ENCODE peak calls at places on chromosome 1, in six cellular contexts. M is dorsolateral prefrontal cortex, W is fibroblast of pulmonary artery, H is brain microvascular endothelial cell, O is body of pancreas, T is cardiac fibroblast. P is an unnamed sample.
A peak's percentile ranks its signal among the peaks of the same experiment; 100 is the strongest.

GRCh38 chr1:231684333-231685244 is 58.0 kb downstream of the DISC1 start:
- DNase-seq in T (no peak), O (no peak), M (no peak), H (no peak), W (no peak), P (no peak)

GRCh38 chr1:207366022-207366421 is 44.5 kb downstream of the CD55 start:
- DNase-seq in T (peak; percentile 25), O (no peak), W (no peak), M (no peak), H (no peak), P (peak; percentile 47)

GRCh38 chr1:46735708-46736324 is 16.9 kb upstream of the EFCAB14 start:
- DNase-seq in T (peak; percentile 74), W (peak; percentile 82), H (peak; percentile 40), O (peak; percentile 38), M (no peak), P (peak; percentile 81)

GRCh38 chr1:246564839-246565750 is 966 bp downstream of the TFB2M start:
- DNase-seq in W (no peak), H (no peak), M (no peak), T (no peak), O (no peak), P (no peak)

GRCh38 chr1:184225501-184226487 is 161.0 kb upstream of the C1orf21 start:
- DNase-seq in O (no peak), T (no peak), W (no peak), H (no peak), M (no peak), P (no peak)

GRCh38 chr1:163147019-163147418 is 55.7 kb downstream of the RGS5 start:
- DNase-seq in M (no peak), W (no peak), H (no peak), O (no peak), T (no peak), P (no peak)

GRCh38 chr1:25658791-25659431 is 42.3 kb downstream of the MAN1C1 start:
- DNase-seq in O (peak; percentile 75), M (no peak), T (peak; percentile 9), W (peak; percentile 28), H (no peak), P (no peak)

GRCh38 chr1:93770640-93771039 is 89.0 kb upstream of the BCAR3 start:
- DNase-seq in T (peak; percentile 40), W (peak; percentile 52), O (no peak), M (no peak), H (no peak), P (no peak)

GRCh38 chr1:82931051-82931450 is 1067.9 kb downstream of the TTLL7 start:
- DNase-seq in T (peak; percentile 3), M (no peak), O (no peak), H (no peak), W (peak; percentile 60), P (no peak)

DNA sequence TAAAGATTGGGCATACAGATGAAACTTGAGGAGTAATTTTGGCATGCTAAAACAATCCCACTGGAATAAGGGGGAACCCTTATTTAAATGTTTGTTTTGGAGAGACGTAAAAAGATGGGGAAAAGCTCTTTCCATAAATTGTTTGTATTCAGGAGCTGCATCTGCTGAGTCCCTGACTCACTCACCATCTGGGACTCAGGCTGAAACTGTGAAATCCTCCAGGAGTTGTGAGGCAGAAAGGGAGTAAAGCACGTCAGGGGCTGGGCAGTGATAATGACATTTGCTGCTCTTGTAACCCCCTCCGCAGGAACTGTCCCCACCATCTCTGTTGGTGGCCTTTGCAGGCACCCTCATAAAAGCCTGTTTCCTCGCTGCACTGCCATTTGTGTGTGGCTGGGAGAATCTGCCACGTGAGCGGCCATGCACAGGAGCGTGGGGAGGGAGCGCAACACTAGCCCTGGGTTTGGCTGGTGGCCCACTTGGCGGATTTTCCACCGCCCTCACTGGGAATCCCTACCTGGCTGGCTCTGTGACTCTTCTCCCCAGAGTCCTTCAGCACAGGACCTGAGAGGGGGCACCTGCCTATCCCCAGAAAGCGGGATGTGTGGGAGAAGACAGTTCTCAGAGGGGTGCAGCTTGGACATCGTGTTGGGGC is 45.3 kb downstream of the ZSCAN20 start:
- DNase-seq in H (no peak), M (peak; percentile 55), W (no peak), O (no peak), T (no peak), P (peak; percentile 37)
- TF ChIP-seq CTCF in H (no peak), M (no peak), W (no peak), O (no peak), T (no peak), P (no peak)

DNA sequence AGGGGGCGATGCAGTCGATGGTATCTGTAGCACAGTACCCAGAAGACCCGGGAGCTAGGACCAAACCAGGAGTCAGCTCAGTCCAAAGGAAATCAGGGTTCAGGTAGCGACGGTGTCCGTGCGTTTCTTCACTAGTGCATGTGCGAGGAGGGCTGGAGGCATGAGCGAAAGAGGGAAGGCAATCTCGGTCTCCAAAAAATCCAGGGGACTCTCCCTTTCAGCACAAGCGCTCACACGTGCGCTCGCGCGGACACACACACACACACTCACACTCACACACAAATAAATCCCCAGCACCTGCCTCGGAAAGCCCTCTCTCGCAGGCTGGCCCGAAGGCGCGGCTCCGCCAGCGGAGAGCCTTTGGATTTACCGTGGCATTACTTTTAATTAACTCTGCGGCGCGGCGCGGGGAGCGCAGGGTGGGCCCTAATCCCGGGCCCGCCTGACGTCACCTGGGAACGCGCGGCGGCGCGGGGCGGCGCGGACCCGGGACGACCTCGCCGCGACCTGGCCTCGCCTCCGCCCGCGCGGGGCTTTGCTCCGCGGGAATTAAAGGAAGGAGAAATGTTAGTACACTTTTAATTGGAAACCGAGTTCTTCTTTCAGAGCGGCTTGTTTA is 121.2 kb downstream of the LMX1A start:
- DNase-seq in H (no peak), M (no peak), O (peak; percentile 26), T (no peak), W (no peak), P (no peak)
- H3K4me3 ChIP-seq in H (no peak overlapping the region), M (peak overlapping the region; percentile 42), O (peak overlapping the region; percentile 26), T (no peak overlapping the region), W (no peak overlapping the region), P (no peak overlapping the region)

GRCh38 chr1:209107535-209107934 is 476.0 kb upstream of the CAMK1G start:
- DNase-seq in M (no peak), O (no peak), H (no peak), W (no peak), T (no peak), P (no peak)

GRCh38 chr1:209106861-209107260 is 476.7 kb upstream of the CAMK1G start:
- DNase-seq in T (no peak), W (no peak), M (no peak), O (no peak), H (no peak), P (no peak)

GRCh38 chr1:209105769-209106168 is 477.7 kb upstream of the CAMK1G start:
- DNase-seq in O (no peak), M (no peak), W (no peak), H (no peak), T (no peak), P (no peak)

GRCh38 chr1:209104646-209105045 is 478.9 kb upstream of the CAMK1G start:
- DNase-seq in O (no peak), H (no peak), W (no peak), M (no peak), T (no peak), P (no peak)

DNA sequence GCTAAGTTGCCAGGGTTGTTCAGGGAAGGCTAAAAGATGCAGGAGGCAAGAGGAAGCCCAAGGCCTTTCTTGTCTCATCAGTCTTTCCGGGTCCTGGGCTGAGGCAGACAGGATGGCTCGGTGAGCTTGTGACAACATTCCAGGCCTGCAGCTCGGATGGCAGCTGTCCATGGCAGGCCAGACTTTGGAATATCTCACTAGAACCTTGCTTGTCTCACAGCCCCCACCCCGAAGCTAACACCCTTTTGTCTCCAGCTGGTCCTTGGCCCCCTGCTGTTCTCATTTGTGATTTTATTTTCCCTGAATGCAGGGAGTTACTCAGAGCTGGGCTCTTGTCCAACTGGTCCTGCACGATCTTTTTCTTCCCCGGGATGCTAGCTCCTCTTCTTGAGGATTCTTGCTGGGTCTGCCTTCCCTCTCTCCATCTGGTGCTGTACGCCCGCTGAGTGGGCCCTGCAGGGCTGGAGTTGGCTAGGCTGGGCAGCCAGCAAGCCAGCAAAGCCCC is 477.2 kb upstream of the CAMK1G start:
- DNase-seq in T (peak; percentile 2), H (peak; percentile 48), W (no peak), O (no peak), M (peak; percentile 67), P (peak; percentile 70)
- TF ChIP-seq CTCF in T (no peak), H (no peak), W (no peak), O (no peak), M (no peak), P (peak; percentile 36)

DNA sequence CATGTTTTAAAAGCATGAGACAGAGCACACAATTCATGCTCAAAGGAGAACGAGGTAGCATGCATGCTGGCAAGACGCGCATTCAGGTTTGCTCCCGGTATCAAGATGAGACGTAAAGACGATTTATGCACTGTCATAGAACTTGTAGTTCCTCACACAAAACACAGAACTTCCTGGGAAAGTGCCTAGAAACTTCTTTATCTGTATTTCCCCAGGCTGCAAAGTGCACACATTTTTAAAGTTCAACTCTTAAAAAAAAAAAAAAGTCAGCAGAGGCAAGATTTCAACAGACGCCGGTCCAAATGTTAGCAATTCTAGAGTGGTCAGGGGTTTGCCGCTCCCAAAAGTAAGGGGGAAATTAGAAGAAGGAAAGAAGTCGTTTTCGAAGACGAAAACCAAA is 83.8 kb downstream of the TM2D1 start:
- DNase-seq in M (no peak), H (no peak), W (no peak), O (no peak), T (no peak), P (no peak)
- H3K4me3 ChIP-seq in M (peak overlapping the region; percentile 29), H (no peak overlapping the region), W (peak overlapping the region; percentile 20), O (no peak overlapping the region), T (no peak overlapping the region), P (no peak overlapping the region)

GRCh38 chr1:51566260-51566659 is 47.2 kb upstream of the EPS15 start:
- DNase-seq in W (no peak), O (no peak), T (no peak), H (no peak), M (no peak), P (no peak)
- TF ChIP-seq CTCF in W (no peak), O (no peak), T (no peak), H (no peak), M (no peak), P (no peak)

GRCh38 chr1:65422241-65423203 is 2.1 kb downstream of the LEPR start:
- DNase-seq in W (peak; percentile 44), M (no peak), H (peak; percentile 43), T (peak; percentile 70), O (no peak), P (no peak)
- H3K4me3 ChIP-seq in W (peak overlapping the region; percentile 89), M (peak overlapping the region; percentile 91), H (peak overlapping the region; percentile 86), T (peak overlapping the region; percentile 82), O (no peak overlapping the region), P (peak overlapping the region; percentile 91)

GRCh38 chr1:31182352-31182751 is 57.3 kb downstream of the NKAIN1 start:
- DNase-seq in T (peak; percentile 98), H (peak; percentile 82), W (peak; percentile 95), M (peak; percentile 44), O (peak; percentile 68), P (peak; percentile 96)
- TF ChIP-seq CTCF in T (peak; percentile 62), H (peak; percentile 63), W (peak; percentile 50), M (no peak), O (peak; percentile 20), P (peak; percentile 50)

GRCh38 chr1:223011230-223011856 is 131.7 kb downstream of the TLR5 start:
- DNase-seq in O (no peak), W (no peak), M (no peak), H (no peak), T (no peak), P (no peak)
- H3K4me3 ChIP-seq in O (no peak overlapping the region), W (no peak overlapping the region), M (no peak overlapping the region), H (no peak overlapping the region), T (no peak overlapping the region), P (no peak overlapping the region)

P was measured in foreskin fibroblast.